ENCODE peak calls at places on chromosomes 11 and 22, in five cellular contexts. D is pancreas; W is heart left ventricle; B is CD8-positive, alpha-beta T cell; S is CD8-positive, alpha-beta memory T cell. U is an unnamed sample.

GRCh38 chr11:111408789-111409727 is 30.0 kb upstream of the POU2AF1 start:
- DNase-seq in B (no peak), D (no peak), S (no peak), W (no peak), U (no peak)

GRCh38 chr11:107623183-107623582 is 32.2 kb downstream of the ELMOD1 start:
- DNase-seq in S (no peak), W (no peak), B (no peak), D (no peak), U (no peak)

GRCh38 chr22:40542821-40543540 is 93.5 kb downstream of the MRTFA start:
- DNase-seq in W (no peak), B (no peak), S (no peak), D (no peak), U (no peak)

GRCh38 chr22:32904044-32904443 is 102.5 kb downstream of the TIMP3 start:
- DNase-seq in W (no peak), D (no peak), S (no peak), B (no peak), U (no peak)

GRCh38 chr11:619625-620050 is 3.9 kb upstream of the IRF7 start:
- DNase-seq in S (no peak), D (no peak), W (no peak), B (peak; percentile 20), U (no peak)

GRCh38 chr22:35150163-35151107 is 84.5 kb downstream of the ISX start:
- DNase-seq in W (peak; percentile 75), B (peak; percentile 48), S (peak; percentile 28), D (peak; percentile 72), U (peak; percentile 82)

GRCh38 chr11:86914836-86915519 is 40.2 kb downstream of the FZD4 start:
- DNase-seq in S (no peak), D (no peak), W (no peak), B (no peak), U (no peak)

GRCh38 chr11:125128450-125128849 is 17.0 kb upstream of the TMEM218 start:
- DNase-seq in W (no peak), S (no peak), D (no peak), B (no peak), U (no peak)

GRCh38 chr11:115462004-115462541 is 42.1 kb downstream of the CADM1 start:
- DNase-seq in S (no peak), B (no peak), D (no peak), W (no peak), U (no peak)

GRCh38 chr22:31912402-31912733 is 32.0 kb upstream of the YWHAH start:
- DNase-seq in S (no peak), W (no peak), B (no peak), D (no peak), U (no peak)

GRCh38 chr11:64306876-64307622 is 1.7 kb downstream of the ESRRA start:
- DNase-seq in S (no peak), W (no peak), D (peak; percentile 85), B (peak; percentile 11), U (peak; percentile 78)

GRCh38 chr11:14644396-14645246 is 1.0 kb downstream of the PDE3B start:
- DNase-seq in D (peak; percentile 82), S (peak; percentile 4), B (peak; percentile 55), W (no peak), U (peak; percentile 73)

GRCh38 chr22:46056169-46057041 is 79.4 kb upstream of the WNT7B start:
- DNase-seq in B (no peak), W (peak; percentile 74), D (peak; percentile 74), S (no peak), U (peak; percentile 48)

GRCh38 chr11:8234425-8234821 is 29.3 kb downstream of the LMO1 start:
- DNase-seq in D (no peak), W (no peak), B (no peak), S (no peak), U (no peak)

GRCh38 chr11:122198291-122198983 is 82.4 kb upstream of the BLID start:
- DNase-seq in S (no peak), B (no peak), W (no peak), D (no peak), U (no peak)

GRCh38 chr22:33539902-33540751 is 380.1 kb downstream of the LARGE1 start:
- DNase-seq in B (no peak), S (no peak), W (peak; percentile 74), D (peak; percentile 83), U (no peak)

GRCh38 chr11:45665206-45665932 is at the start of gene CHST1:
- DNase-seq in S (no peak), D (no peak), W (peak; percentile 84), B (no peak), U (peak; percentile 56)

GRCh38 chr11:70825893-70826540 is 426.4 kb downstream of the SHANK2 start:
- DNase-seq in W (no peak), D (no peak), B (no peak), S (no peak), U (no peak)

GRCh38 chr11:46335858-46336600 is 11.2 kb upstream of the DGKZ start:
- DNase-seq in S (no peak), D (no peak), W (no peak), B (no peak), U (no peak)

GRCh38 chr22:24322522-24322921 is 51.9 kb downstream of the SPECC1L start:
- DNase-seq in D (no peak), B (no peak), W (no peak), S (no peak), U (no peak)

GRCh38 chr22:17842386-17842785 is 68.1 kb upstream of the BID start:
- DNase-seq in S (peak; percentile 34), D (peak; percentile 64), B (peak; percentile 54), W (no peak), U (peak; percentile 82)

GRCh38 chr11:59901306-59901705 is 22.7 kb downstream of the OOSP3 start:
- DNase-seq in B (no peak), W (no peak), S (no peak), D (no peak), U (no peak)

GRCh38 chr11:12285106-12285505 is 92.3 kb upstream of the PARVA start:
- DNase-seq in D (no peak), S (no peak), W (no peak), B (no peak), U (no peak)

GRCh38 chr11:45209904-45210699 is 63.7 kb downstream of the PRDM11 start:
- DNase-seq in D (peak; percentile 72), B (no peak), S (no peak), W (peak; percentile 91), U (peak; percentile 70)

GRCh38 chr11:122731500-122731913 is 76.0 kb downstream of the UBASH3B start:
- DNase-seq in B (no peak), D (no peak), W (no peak), S (no peak), U (no peak)

GRCh38 chr22:32144875-32145274 is 14.2 kb downstream of the C22orf42 start:
- DNase-seq in S (no peak), W (no peak), D (no peak), B (no peak), U (no peak)

GRCh38 chr22:46638601-46639431 is 18.6 kb downstream of the GRAMD4 start:
- DNase-seq in W (peak; percentile 33), B (peak; percentile 35), D (peak; percentile 83), S (no peak), U (peak; percentile 73)

GRCh38 chr11:43212279-43212678 is 99.5 kb upstream of the API5 start:
- DNase-seq in B (no peak), S (no peak), D (peak; percentile 25), W (no peak), U (no peak)

GRCh38 chr11:10728779-10729472 is 22.1 kb upstream of the CTR9 start:
- DNase-seq in W (no peak), D (no peak), S (no peak), B (no peak), U (no peak)

GRCh38 chr22:49573109-49573765 is 254.4 kb downstream of the BRD1 start:
- DNase-seq in D (peak; percentile 35), S (no peak), W (no peak), B (no peak), U (peak; percentile 38)
- H3K9me3 ChIP-seq in D (no peaks in the 10 kb centered on the region), S (no peaks in the 10 kb centered on the region), W (no peaks in the 10 kb centered on the region), B (no peaks in the 10 kb centered on the region), U (no peaks in the 10 kb centered on the region)

DNA sequence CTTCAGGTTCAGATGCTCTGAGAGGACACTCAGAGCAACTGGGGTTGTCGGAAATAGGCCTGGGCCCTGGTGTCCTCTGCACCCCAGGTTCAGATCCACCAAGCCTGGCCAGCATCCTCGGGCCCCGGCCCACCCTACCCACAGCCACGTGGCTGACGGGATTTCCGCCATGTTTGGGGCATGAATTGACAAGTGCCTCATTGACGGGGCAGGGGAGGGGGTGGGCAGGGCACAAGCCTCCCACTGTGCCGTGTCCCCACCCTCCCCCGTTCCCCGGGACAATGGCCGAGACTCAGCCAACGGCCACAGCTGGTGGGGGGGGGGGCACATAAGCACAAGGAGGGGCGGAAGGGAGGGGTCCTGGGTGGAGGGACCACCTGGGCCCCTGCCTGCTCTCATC is 8.5 kb downstream of the MYRF start:
- DNase-seq in S (no peak), W (no peak), B (no peak), D (no peak), U (no peak)
- H3K4me1 ChIP-seq in S (no peaks in the 10 kb centered on the region), W (no peaks in the 10 kb centered on the region), B (peaks cover 4% of the 10 kb centered on the region), D (peaks cover 29% of the 10 kb centered on the region), U (peaks cover 22% of the 10 kb centered on the region)

GRCh38 chr22:37926358-37926757 is 20.3 kb downstream of the MICALL1 start:
- DNase-seq in D (no peak), S (no peak), W (no peak), B (no peak), U (no peak)

GRCh38 chr22:37925767-37926166 is 19.7 kb downstream of the MICALL1 start:
- DNase-seq in D (no peak), S (no peak), W (no peak), B (no peak), U (no peak)

GRCh38 chr22:37925311-37925710 is 19.2 kb downstream of the MICALL1 start:
- DNase-seq in D (no peak), B (no peak), W (no peak), S (no peak), U (no peak)

GRCh38 chr22:37923927-37924326 is 17.8 kb downstream of the MICALL1 start:
- DNase-seq in S (no peak), D (no peak), B (no peak), W (no peak), U (no peak)

DNA sequence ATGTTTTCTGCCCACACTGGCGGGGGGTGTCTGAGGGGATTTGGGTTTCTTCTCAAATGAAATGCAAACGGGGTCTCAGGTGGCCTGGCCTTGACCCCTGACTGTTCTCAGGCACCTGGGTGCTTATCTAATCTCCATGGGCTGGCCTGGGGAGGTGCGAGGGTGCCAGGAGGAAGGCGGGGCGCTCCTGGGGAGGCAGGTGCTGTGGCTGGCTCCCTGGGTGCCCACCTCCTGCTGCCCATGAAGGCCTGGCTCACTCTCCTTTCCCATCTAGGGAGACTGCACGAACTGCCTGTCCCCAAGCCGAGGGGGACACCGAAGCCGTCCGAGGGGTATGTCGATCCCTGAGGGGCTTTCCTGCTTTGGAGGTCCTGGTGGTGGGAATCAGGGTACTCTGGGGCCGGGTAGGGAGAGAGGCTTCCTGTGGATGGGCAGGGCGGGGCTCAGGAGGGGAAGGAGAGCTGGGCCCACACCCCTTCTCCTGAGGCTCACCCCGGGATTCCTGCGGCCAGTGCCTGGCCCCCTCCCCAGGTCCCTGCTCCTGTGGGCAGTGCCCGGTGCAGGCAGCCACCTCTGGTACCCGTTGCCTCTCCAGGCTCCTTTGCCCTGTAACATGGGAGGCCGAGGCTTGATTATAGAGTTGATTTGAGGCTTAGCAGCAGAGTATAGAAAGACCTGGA is 18.4 kb downstream of the MICALL1 start:
- DNase-seq in B (no peak), D (no peak), W (no peak), S (no peak), U (no peak)
- H3K36me3 ChIP-seq in B (no peaks in the 10 kb centered on the region), D (peaks cover 9% of the 10 kb centered on the region), W (peaks cover 92% of the 10 kb centered on the region), S (peaks cover 15% of the 10 kb centered on the region), U (peaks cover 87% of the 10 kb centered on the region)

DNA sequence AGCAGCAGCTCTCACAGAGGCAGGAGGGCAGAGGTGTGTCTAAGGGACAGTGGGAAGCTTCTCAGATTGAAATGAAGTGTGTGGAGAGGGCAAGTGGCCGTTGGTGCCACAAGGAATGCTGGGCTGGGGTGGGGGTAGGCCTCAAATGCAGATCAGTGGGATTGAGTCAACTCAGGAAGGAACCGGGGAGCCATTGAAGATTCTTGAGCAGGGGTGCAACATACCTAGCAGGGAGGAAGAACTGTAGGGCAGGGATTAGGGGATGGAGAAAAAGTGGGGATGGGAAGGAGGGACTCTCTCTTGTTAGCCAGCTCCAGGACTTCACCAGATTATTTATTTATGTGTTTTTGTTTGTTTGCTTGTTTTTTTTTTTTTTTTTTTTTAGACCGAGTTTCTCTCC is 2.9 kb upstream of the SEC14L2 start:
- DNase-seq in D (no peak), S (no peak), B (no peak), W (no peak), U (no peak)
- H3K9me3 ChIP-seq in D (no peaks in the 10 kb centered on the region), S (no peaks in the 10 kb centered on the region), B (no peaks in the 10 kb centered on the region), W (no peaks in the 10 kb centered on the region), U (no peaks in the 10 kb centered on the region)

U was measured in Peyer's patch.